ENCODE peak calls at places on chromosomes 6 and 20, in nine cellular contexts. One of them, this sample, is unnamed.

GRCh38 chr6:43764767-43765166 is 5.2 kb upstream of the VEGFA start:
- DNase-seq in heart right ventricle: no peak
- DNase-seq in uterus: no peak
- DNase-seq in GM23338: no peak
- DNase-seq in AG04450: no peak
- DNase-seq in CD4-positive, alpha-beta memory T cell: no peak
- DNase-seq in lower lobe of right lung: peak; percentile 16
- DNase-seq in Peyer's patch: peak; percentile 39
- DNase-seq in GM06990: no peak
- DNase-seq in this sample: peak; percentile 54

GRCh38 chr6:56370127-56370540 is 122.8 kb upstream of the COL21A1 start:
- DNase-seq in Peyer's patch: peak; percentile 68
- DNase-seq in uterus: peak; percentile 87
- DNase-seq in AG04450: no peak
- DNase-seq in GM23338: peak; percentile 79
- DNase-seq in GM06990: no peak
- DNase-seq in heart right ventricle: peak; percentile 34
- DNase-seq in CD4-positive, alpha-beta memory T cell: no peak
- DNase-seq in lower lobe of right lung: peak; percentile 51
- DNase-seq in this sample: no peak

GRCh38 chr20:35629432-35630145 is 14.0 kb downstream of the SPAG4 start:
- DNase-seq in GM06990: no peak
- DNase-seq in CD4-positive, alpha-beta memory T cell: no peak
- DNase-seq in Peyer's patch: no peak
- DNase-seq in lower lobe of right lung: no peak
- DNase-seq in uterus: no peak
- DNase-seq in AG04450: no peak
- DNase-seq in heart right ventricle: no peak
- DNase-seq in GM23338: no peak
- DNase-seq in this sample: no peak

GRCh38 chr6:20403766-20404640 is 2.3 kb downstream of the E2F3 start:
- DNase-seq in AG04450: no peak
- DNase-seq in heart right ventricle: no peak
- DNase-seq in uterus: peak; percentile 19
- DNase-seq in lower lobe of right lung: no peak
- DNase-seq in CD4-positive, alpha-beta memory T cell: peak; percentile 47
- DNase-seq in GM06990: no peak
- DNase-seq in GM23338: peak; percentile 69
- DNase-seq in Peyer's patch: no peak
- DNase-seq in this sample: peak; percentile 73

GRCh38 chr20:13220857-13221297 is at the start of gene ISM1:
- DNase-seq in lower lobe of right lung: peak; percentile 48
- DNase-seq in heart right ventricle: peak; percentile 18
- DNase-seq in GM06990: peak; percentile 13
- DNase-seq in AG04450: no peak
- DNase-seq in Peyer's patch: peak; percentile 50
- DNase-seq in uterus: no peak
- DNase-seq in CD4-positive, alpha-beta memory T cell: peak; percentile 31
- DNase-seq in GM23338: peak; percentile 30
- DNase-seq in this sample: no peak

GRCh38 chr6:169427856-169428255 is 174.2 kb upstream of the THBS2 start:
- DNase-seq in lower lobe of right lung: no peak
- DNase-seq in GM06990: no peak
- DNase-seq in AG04450: peak; percentile 48
- DNase-seq in Peyer's patch: no peak
- DNase-seq in CD4-positive, alpha-beta memory T cell: no peak
- DNase-seq in GM23338: peak; percentile 30
- DNase-seq in uterus: peak; percentile 74
- DNase-seq in heart right ventricle: no peak
- DNase-seq in this sample: no peak

GRCh38 chr20:5977223-5977622 is 26.8 kb downstream of the MCM8 start:
- DNase-seq in AG04450: no peak
- DNase-seq in GM06990: no peak
- DNase-seq in uterus: no peak
- DNase-seq in CD4-positive, alpha-beta memory T cell: no peak
- DNase-seq in lower lobe of right lung: no peak
- DNase-seq in GM23338: no peak
- DNase-seq in heart right ventricle: no peak
- DNase-seq in Peyer's patch: no peak
- DNase-seq in this sample: no peak

GRCh38 chr20:43959920-43960227 is 45.2 kb downstream of the TOX2 start:
- DNase-seq in uterus: no peak
- DNase-seq in Peyer's patch: no peak
- DNase-seq in AG04450: no peak
- DNase-seq in GM06990: no peak
- DNase-seq in lower lobe of right lung: no peak
- DNase-seq in GM23338: no peak
- DNase-seq in heart right ventricle: no peak
- DNase-seq in CD4-positive, alpha-beta memory T cell: no peak
- DNase-seq in this sample: no peak

GRCh38 chr6:49775043-49775442 is 12.0 kb downstream of the PGK2 start:
- DNase-seq in AG04450: no peak
- DNase-seq in CD4-positive, alpha-beta memory T cell: no peak
- DNase-seq in GM06990: no peak
- DNase-seq in Peyer's patch: no peak
- DNase-seq in lower lobe of right lung: no peak
- DNase-seq in GM23338: no peak
- DNase-seq in uterus: no peak
- DNase-seq in heart right ventricle: no peak
- DNase-seq in this sample: no peak

GRCh38 chr20:25495189-25495824 is 87.8 kb downstream of the GINS1 start:
- DNase-seq in GM23338: no peak
- DNase-seq in lower lobe of right lung: no peak
- DNase-seq in CD4-positive, alpha-beta memory T cell: no peak
- DNase-seq in uterus: no peak
- DNase-seq in heart right ventricle: no peak
- DNase-seq in AG04450: no peak
- DNase-seq in Peyer's patch: no peak
- DNase-seq in GM06990: no peak
- DNase-seq in this sample: no peak

GRCh38 chr6:2744206-2744771 is 6.4 kb downstream of the MYLK4 start:
- DNase-seq in AG04450: no peak
- DNase-seq in heart right ventricle: peak; percentile 77
- DNase-seq in GM06990: no peak
- DNase-seq in Peyer's patch: no peak
- DNase-seq in lower lobe of right lung: no peak
- DNase-seq in CD4-positive, alpha-beta memory T cell: no peak
- DNase-seq in GM23338: no peak
- DNase-seq in uterus: no peak
- DNase-seq in this sample: no peak

GRCh38 chr6:106097368-106098231 is 11.5 kb downstream of the PRDM1 start:
- DNase-seq in Peyer's patch: no peak
- DNase-seq in lower lobe of right lung: no peak
- DNase-seq in uterus: no peak
- DNase-seq in GM06990: no peak
- DNase-seq in CD4-positive, alpha-beta memory T cell: peak; percentile 89
- DNase-seq in AG04450: no peak
- DNase-seq in heart right ventricle: no peak
- DNase-seq in GM23338: no peak
- DNase-seq in this sample: no peak

DNA sequence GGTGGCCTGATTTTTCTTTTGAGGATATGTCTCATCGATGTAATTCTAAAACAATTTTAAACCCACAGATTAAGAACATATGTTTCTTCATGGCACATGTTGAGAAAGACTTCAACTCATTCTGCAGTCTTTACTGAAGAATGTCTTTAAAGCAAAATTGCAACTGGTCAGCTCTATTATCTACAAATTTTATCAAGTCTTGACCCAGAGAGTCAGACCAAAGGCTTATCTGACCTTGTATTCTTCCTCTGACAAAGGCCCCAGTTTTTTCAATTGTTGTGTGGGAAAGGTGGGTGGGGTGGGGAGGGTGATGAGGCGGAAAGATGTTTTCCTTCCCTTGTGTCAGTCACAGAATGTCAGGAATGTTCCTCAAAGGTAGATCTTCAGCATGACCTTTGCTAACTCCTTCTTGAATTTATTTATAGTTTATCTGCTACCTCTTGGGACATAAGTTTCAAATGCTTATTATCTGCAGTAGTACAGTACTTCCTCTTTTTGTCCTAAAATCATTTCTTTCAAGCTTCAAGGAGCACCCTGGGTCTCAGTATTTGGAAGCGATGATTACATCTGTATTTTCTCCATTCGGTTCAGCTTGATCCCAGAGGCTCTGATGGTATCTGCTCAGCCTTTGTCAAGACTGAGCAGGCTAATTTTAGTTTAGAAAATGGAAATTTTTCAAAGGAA is 63.2 kb upstream of the TIAM2 start:
- DNase-seq in heart right ventricle: no peak
- DNase-seq in GM06990: no peak
- DNase-seq in lower lobe of right lung: no peak
- DNase-seq in GM23338: peak; percentile 67
- DNase-seq in CD4-positive, alpha-beta memory T cell: no peak
- DNase-seq in uterus: no peak
- DNase-seq in Peyer's patch: no peak
- DNase-seq in AG04450: peak; percentile 36
- DNase-seq in this sample: no peak
- H3K4me3 ChIP-seq in heart right ventricle: no peak overlapping the region
- H3K4me3 ChIP-seq in GM06990: no peak overlapping the region
- H3K4me3 ChIP-seq in lower lobe of right lung: no peak overlapping the region
- H3K4me3 ChIP-seq in GM23338: no peak overlapping the region
- H3K4me3 ChIP-seq in CD4-positive, alpha-beta memory T cell: no peak overlapping the region
- H3K4me3 ChIP-seq in uterus: no peak overlapping the region
- H3K4me3 ChIP-seq in Peyer's patch: no peak overlapping the region
- H3K4me3 ChIP-seq in AG04450: no peak overlapping the region
- H3K4me3 ChIP-seq in this sample: no peak overlapping the region

GRCh38 chr6:7085911-7086310 is 21.9 kb upstream of the RREB1 start:
- DNase-seq in AG04450: no peak
- DNase-seq in uterus: peak; percentile 32
- DNase-seq in heart right ventricle: peak; percentile 27
- DNase-seq in GM23338: no peak
- DNase-seq in GM06990: no peak
- DNase-seq in CD4-positive, alpha-beta memory T cell: no peak
- DNase-seq in lower lobe of right lung: peak; percentile 55
- DNase-seq in Peyer's patch: no peak
- DNase-seq in this sample: peak; percentile 42

GRCh38 chr6:7087491-7087979 is 20.2 kb upstream of the RREB1 start:
- DNase-seq in GM06990: peak; percentile 42
- DNase-seq in Peyer's patch: peak; percentile 61
- DNase-seq in AG04450: no peak
- DNase-seq in CD4-positive, alpha-beta memory T cell: no peak
- DNase-seq in heart right ventricle: no peak
- DNase-seq in lower lobe of right lung: no peak
- DNase-seq in GM23338: no peak
- DNase-seq in uterus: no peak
- DNase-seq in this sample: peak; percentile 5

GRCh38 chr6:7086488-7086887 is 21.3 kb upstream of the RREB1 start:
- DNase-seq in heart right ventricle: no peak
- DNase-seq in AG04450: no peak
- DNase-seq in uterus: peak; percentile 23
- DNase-seq in Peyer's patch: peak; percentile 56
- DNase-seq in GM06990: peak; percentile 74
- DNase-seq in lower lobe of right lung: peak; percentile 67
- DNase-seq in CD4-positive, alpha-beta memory T cell: peak; percentile 48
- DNase-seq in GM23338: no peak
- DNase-seq in this sample: no peak

GRCh38 chr6:7088076-7088742 is 19.6 kb upstream of the RREB1 start:
- DNase-seq in lower lobe of right lung: no peak
- DNase-seq in Peyer's patch: no peak
- DNase-seq in CD4-positive, alpha-beta memory T cell: no peak
- DNase-seq in heart right ventricle: no peak
- DNase-seq in GM23338: no peak
- DNase-seq in uterus: no peak
- DNase-seq in AG04450: no peak
- DNase-seq in GM06990: no peak
- DNase-seq in this sample: peak; percentile 6

DNA sequence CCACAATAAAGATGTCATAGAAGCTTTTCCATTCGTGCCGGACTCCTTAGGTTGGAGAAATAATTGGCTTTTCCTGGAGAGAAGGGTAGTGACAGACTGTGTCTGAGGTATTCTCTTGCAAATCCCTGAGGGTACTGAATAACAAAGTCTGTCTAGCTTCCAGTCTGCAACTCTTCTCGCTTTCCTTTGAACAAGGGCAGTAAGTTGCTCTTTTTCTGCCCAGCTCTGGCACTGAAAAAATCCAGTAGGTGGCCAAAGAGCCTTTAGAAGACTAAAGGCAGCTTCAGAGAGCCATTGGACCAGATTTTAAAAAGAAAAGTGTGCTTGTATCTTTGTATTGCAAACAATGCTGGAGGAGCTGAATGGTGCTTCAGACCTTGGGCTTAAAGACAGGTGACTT is 20.7 kb upstream of the RREB1 start:
- DNase-seq in Peyer's patch: no peak
- DNase-seq in GM06990: no peak
- DNase-seq in GM23338: peak; percentile 65
- DNase-seq in heart right ventricle: no peak
- DNase-seq in uterus: no peak
- DNase-seq in lower lobe of right lung: no peak
- DNase-seq in CD4-positive, alpha-beta memory T cell: no peak
- DNase-seq in AG04450: no peak
- DNase-seq in this sample: peak; percentile 21
- H3K4me3 ChIP-seq in Peyer's patch: peak overlapping the region; percentile 24
- H3K4me3 ChIP-seq in GM06990: peak overlapping the region; percentile 48
- H3K4me3 ChIP-seq in GM23338: peak overlapping the region; percentile 4
- H3K4me3 ChIP-seq in heart right ventricle: peak overlapping the region; percentile 5
- H3K4me3 ChIP-seq in uterus: peak overlapping the region; percentile 15
- H3K4me3 ChIP-seq in lower lobe of right lung: peak overlapping the region; percentile 49
- H3K4me3 ChIP-seq in CD4-positive, alpha-beta memory T cell: peak overlapping the region; percentile 44
- H3K4me3 ChIP-seq in AG04450: no peak overlapping the region
- H3K4me3 ChIP-seq in this sample: no peak overlapping the region

DNA sequence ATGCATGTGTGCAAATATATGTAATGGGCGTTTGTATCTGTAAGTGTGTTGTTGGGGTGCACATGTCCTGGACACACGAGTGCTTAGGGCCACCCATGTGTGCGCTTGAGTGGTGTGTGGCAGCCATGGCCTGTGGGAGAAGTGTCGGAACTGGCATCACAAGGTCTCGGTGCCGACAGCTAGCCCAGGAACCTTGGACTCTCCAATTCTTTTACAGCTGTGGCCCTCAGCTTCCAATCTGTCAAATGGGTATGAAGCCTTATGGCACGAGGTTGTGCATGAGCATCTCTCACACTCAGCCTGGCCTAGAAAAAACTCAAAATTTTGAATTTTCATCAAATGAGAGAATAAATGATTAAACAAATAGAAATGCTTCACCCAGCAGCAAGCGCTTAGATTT is 42.0 kb downstream of the SPDEF start:
- DNase-seq in Peyer's patch: no peak
- DNase-seq in heart right ventricle: no peak
- DNase-seq in lower lobe of right lung: peak; percentile 1
- DNase-seq in uterus: no peak
- DNase-seq in GM06990: no peak
- DNase-seq in CD4-positive, alpha-beta memory T cell: no peak
- DNase-seq in AG04450: no peak
- DNase-seq in GM23338: no peak
- DNase-seq in this sample: no peak
- H3K4me3 ChIP-seq in Peyer's patch: no peak overlapping the region
- H3K4me3 ChIP-seq in heart right ventricle: no peak overlapping the region
- H3K4me3 ChIP-seq in lower lobe of right lung: no peak overlapping the region
- H3K4me3 ChIP-seq in uterus: no peak overlapping the region
- H3K4me3 ChIP-seq in GM06990: no peak overlapping the region
- H3K4me3 ChIP-seq in CD4-positive, alpha-beta memory T cell: no peak overlapping the region
- H3K4me3 ChIP-seq in AG04450: no peak overlapping the region
- H3K4me3 ChIP-seq in GM23338: peak overlapping the region; percentile 74
- H3K4me3 ChIP-seq in this sample: peak overlapping the region; percentile 2

DNA sequence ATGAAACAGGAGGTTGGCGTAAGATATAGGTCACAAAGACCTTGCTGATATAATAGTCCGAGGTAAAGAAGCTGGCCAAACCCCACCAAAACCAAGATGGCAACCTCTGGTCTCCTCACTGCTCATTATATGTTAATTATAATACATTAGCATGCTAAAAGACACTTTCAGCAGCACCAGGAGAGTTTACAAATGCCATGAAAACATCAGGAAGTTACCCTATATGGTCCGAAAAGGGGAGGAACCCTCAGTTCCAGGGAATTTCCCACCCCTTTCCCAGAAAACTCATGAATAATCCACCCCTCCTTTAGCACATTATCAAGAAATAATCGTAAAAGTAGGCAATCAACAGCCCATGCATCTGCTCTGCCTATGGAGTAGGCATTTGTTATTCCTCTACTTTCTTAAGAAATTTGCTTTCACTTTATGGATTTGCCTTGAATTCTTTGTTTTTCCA is 923.4 kb downstream of the QKI start:
- DNase-seq in CD4-positive, alpha-beta memory T cell: no peak
- DNase-seq in GM06990: no peak
- DNase-seq in Peyer's patch: no peak
- DNase-seq in lower lobe of right lung: no peak
- DNase-seq in GM23338: no peak
- DNase-seq in heart right ventricle: no peak
- DNase-seq in uterus: no peak
- DNase-seq in AG04450: no peak
- DNase-seq in this sample: no peak
- H3K4me3 ChIP-seq in CD4-positive, alpha-beta memory T cell: no peak overlapping the region
- H3K4me3 ChIP-seq in GM06990: no peak overlapping the region
- H3K4me3 ChIP-seq in Peyer's patch: no peak overlapping the region
- H3K4me3 ChIP-seq in lower lobe of right lung: no peak overlapping the region
- H3K4me3 ChIP-seq in GM23338: no peak overlapping the region
- H3K4me3 ChIP-seq in heart right ventricle: no peak overlapping the region
- H3K4me3 ChIP-seq in uterus: no peak overlapping the region
- H3K4me3 ChIP-seq in AG04450: no peak overlapping the region
- H3K4me3 ChIP-seq in this sample: no peak overlapping the region

This sample was measured in WERI-Rb-1.